ENCODE peak calls at places on chromosomes 7 and 10, in five cellular contexts. Z, C, U, T and H are unnamed samples.

GRCh38 chr10:80612261-80612660 is 74.6 kb downstream of the SH2D4B start:
- DNase-seq in U (no peak), T (no peak), Z (no peak), C (no peak), H (no peak)

GRCh38 chr10:132007681-132008080 is 26.0 kb upstream of the BNIP3 start:
- DNase-seq in Z (no peak), C (no peak), U (no peak), T (no peak), H (no peak)

GRCh38 chr10:121452581-121452980 is 145.7 kb downstream of the FGFR2 start:
- DNase-seq in U (no peak), Z (no peak), T (no peak), C (no peak), H (no peak)

GRCh38 chr10:111493024-111493625 is 416.3 kb downstream of the ADRA2A start:
- DNase-seq in U (no peak), Z (no peak), T (no peak), C (no peak), H (no peak)

GRCh38 chr7:99618726-99619125 is 2.0 kb downstream of the ZSCAN25 start:
- DNase-seq in C (no peak), U (no peak), Z (no peak), T (no peak), H (no peak)

GRCh38 chr7:141441837-141442627 is 109.2 kb upstream of the AGK start:
- DNase-seq in T (no peak), U (no peak), Z (no peak), C (no peak), H (no peak)

GRCh38 chr7:23161502-23161901 is 20.3 kb upstream of the NUP42 start:
- DNase-seq in T (no peak), C (no peak), U (no peak), Z (no peak), H (no peak)

GRCh38 chr10:47020491-47020890 is 109.3 kb downstream of the PTPN20 start:
- DNase-seq in C (peak), U (no peak), T (no peak), Z (no peak), H (no peak)

GRCh38 chr7:22670422-22670815 is 56.6 kb upstream of the IL6 start:
- DNase-seq in C (no peak), Z (no peak), U (no peak), T (no peak), H (no peak)

GRCh38 chr7:6323936-6324701 is 51.7 kb upstream of the CYTH3 start:
- DNase-seq in Z (no peak), U (no peak), C (no peak), T (no peak), H (no peak)

GRCh38 chr7:4931932-4932331 is 27.1 kb downstream of the MMD2 start:
- DNase-seq in Z (no peak), C (no peak), T (no peak), U (no peak), H (no peak)

GRCh38 chr10:34956756-34957155 is 133.4 kb downstream of the CUL2 start:
- DNase-seq in U (no peak), T (no peak), Z (no peak), C (no peak), H (no peak)

GRCh38 chr10:112767156-112767555 is 182.9 kb upstream of the TCF7L2 start:
- DNase-seq in C (no peak), U (no peak), Z (no peak), T (no peak), H (no peak)

GRCh38 chr10:103921750-103922195 is 3.8 kb upstream of the STN1 start:
- DNase-seq in Z (no peak), U (no peak), T (peak), C (no peak), H (no peak)

GRCh38 chr7:111012152-111012551 is 78.8 kb upstream of the LRRN3 start:
- DNase-seq in U (no peak), C (no peak), Z (no peak), T (no peak), H (no peak)

GRCh38 chr7:65951837-65952578 is 30.0 kb downstream of the GUSB start:
- DNase-seq in Z (no peak), C (no peak), U (no peak), T (peak), H (no peak)

GRCh38 chr7:118080947-118081346 is 103.0 kb upstream of the LSM8 start:
- DNase-seq in C (no peak), T (peak), U (no peak), Z (no peak), H (no peak)

GRCh38 chr7:91357379-91357778 is 93.1 kb downstream of the FZD1 start:
- DNase-seq in T (no peak), Z (no peak), C (no peak), U (no peak), H (no peak)

GRCh38 chr10:71888248-71888622 is 37.2 kb upstream of the PSAP start:
- DNase-seq in Z (no peak), T (no peak), C (no peak), U (no peak), H (no peak)

GRCh38 chr10:71891437-71891836 is 40.4 kb upstream of the PSAP start:
- DNase-seq in T (no peak), C (no peak), U (no peak), Z (no peak), H (no peak)

GRCh38 chr10:71889388-71889987 is 38.4 kb upstream of the PSAP start:
- DNase-seq in U (no peak), C (no peak), Z (no peak), T (no peak), H (no peak)

GRCh38 chr10:71888623-71889387 is 37.8 kb upstream of the PSAP start:
- DNase-seq in T (peak), Z (peak), U (peak), C (peak), H (peak)

DNA sequence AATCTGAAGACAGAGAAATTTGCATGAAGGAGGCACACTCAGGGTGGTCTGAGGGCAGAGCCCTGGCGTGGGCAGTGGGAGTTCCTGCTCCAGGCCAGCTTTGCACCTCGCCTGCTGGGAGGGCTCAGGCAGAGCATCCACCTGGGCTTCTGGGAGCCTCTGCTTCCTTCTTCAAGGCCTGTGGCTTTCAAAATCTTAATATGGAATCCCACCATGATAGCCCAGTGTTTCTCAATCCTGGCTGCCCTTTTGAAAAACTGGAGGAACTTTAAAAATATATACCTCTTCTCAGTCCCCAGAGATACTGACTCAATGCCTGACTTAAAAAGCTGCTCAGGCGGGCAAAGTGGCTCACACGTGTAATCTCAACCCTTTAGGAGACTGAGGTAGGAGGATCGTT is 36.7 kb upstream of the PSAP start:
- DNase-seq in T (no peak), C (no peak), Z (no peak), U (no peak), H (no peak)
- H3K4me3 ChIP-seq in T (no peak), C (no peak), Z (no peak), U (no peak), H (no peak)

DNA sequence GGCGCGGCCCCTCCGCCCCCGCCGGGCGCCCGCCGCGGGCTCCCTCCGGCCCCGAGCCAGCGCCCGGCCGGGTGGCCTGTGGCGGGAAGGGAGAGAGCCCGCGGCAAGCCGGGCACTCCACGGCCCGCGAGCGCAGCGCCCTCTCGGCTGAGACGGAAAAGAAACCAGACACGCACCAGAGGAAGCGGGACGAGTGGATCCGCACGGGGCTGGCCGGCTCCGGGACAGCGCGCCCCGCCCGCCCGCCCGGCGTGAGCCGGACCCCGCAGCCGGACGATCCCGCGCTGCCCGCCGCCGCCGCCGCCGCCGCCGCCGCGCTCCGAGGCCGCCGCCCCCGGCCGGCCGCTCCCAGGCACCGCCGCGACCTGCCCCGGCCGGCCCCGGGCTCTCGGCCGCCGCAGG is 300 bp downstream of the ARHGAP21 start:
- DNase-seq in Z (peak), U (no peak), C (no peak), T (peak), H (no peak)
- H3K4me3 ChIP-seq in Z (peak), U (peak), C (peak), T (peak), H (no peak)

DNA sequence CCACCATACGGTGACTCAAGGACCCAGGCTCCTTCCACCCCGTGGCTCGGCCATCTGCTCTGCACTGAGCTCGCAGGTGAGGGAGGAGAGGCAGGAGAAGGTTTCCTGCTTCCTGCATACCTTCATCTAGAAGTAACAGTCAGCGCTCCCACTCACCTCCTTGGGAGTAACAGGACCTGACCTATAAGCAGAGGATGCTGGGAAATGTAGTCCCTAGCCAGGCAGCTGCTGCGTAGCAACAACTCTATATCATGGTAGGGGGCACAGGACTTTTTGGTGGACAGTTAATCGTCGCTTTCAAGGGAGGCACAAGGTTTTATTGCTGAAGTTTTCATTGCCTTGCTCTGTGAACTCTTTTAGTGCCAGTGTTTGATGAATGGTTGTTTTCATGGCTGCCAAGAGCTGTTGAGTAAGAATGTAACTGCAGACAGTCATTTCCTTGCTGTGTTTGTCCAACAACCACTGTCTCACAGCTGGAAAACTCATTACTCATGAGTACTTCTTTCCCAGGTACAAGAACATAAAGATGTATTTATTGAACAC is 10.2 kb upstream of the ZFYVE27 start:
- DNase-seq in T (peak), U (no peak), Z (no peak), C (no peak), H (no peak)
- H3K4me3 ChIP-seq in T (no peak), U (no peak), Z (no peak), C (no peak), H (no peak)

GRCh38 chr10:29656451-29656992 is 21.8 kb upstream of the SVIL start:
- DNase-seq in U (no peak), T (no peak), C (no peak), Z (no peak), H (no peak)

GRCh38 chr10:29663718-29664117 is 28.9 kb upstream of the SVIL start:
- DNase-seq in Z (no peak), U (no peak), T (no peak), C (no peak), H (no peak)

GRCh38 chr10:29659770-29660097 is 25.0 kb upstream of the SVIL start:
- DNase-seq in U (no peak), C (no peak), T (no peak), Z (no peak), H (no peak)

GRCh38 chr10:29657719-29658274 is 23.0 kb upstream of the SVIL start:
- DNase-seq in C (no peak), Z (peak), U (no peak), T (no peak), H (no peak)

DNA sequence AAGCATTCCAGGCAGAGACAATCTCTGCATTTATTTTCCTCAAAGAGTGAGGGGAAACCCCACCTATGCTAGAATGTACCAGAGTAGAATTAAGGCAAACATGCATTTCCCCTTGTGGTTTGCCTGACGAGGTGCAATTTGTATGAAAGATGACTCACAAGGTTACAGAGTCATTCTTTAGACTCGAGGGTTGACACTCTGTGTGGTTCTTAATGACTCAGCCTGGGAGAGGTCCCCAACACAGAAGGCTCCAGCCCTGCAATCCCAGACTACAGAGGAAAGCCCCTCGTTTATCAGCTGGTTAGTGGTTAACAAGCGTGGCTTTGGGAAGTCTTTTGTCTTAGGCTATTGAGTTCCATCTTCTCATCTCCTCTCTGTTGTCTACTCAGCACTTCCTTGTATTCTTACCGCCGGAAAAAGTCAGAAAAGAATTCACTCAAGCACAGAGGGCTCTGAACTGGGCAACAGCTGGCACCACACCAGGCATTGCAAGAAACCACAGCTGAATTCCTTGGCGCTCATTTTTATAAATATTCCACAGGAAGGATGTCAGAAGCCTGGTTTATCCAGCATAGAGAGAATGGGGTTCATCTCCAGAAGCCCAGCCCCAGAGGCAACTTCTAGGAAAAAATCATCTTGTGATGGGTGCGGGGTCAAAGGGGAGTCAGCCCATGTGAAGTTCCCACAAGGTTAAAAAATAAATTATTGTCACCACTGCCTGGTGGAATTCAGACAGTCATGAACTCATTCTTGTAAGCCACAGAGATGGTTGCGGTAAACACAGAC is 24.4 kb upstream of the SVIL start:
- DNase-seq in C (peak), Z (peak), U (no peak), T (peak), H (peak)
- H3K4me3 ChIP-seq in C (no peak), Z (no peak), U (no peak), T (no peak), H (peak)

GRCh38 chr7:155435110-155435509 is 22.8 kb upstream of the EN2 start:
- DNase-seq in T (no peak), C (no peak), U (no peak), Z (no peak), H (no peak)
- H3K4me3 ChIP-seq in T (no peak), C (no peak), U (no peak), Z (no peak), H (no peak)

GRCh38 chr7:155803418-155804376 is 8.6 kb downstream of the SHH start:
- DNase-seq in U (no peak), Z (no peak), C (no peak), T (peak), H (peak)
- H3K4me3 ChIP-seq in U (peak), Z (no peak), C (peak), T (no peak), H (no peak)

GRCh38 chr10:133528296-133528844 is 1.2 kb downstream of the CYP2E1 start:
- DNase-seq in U (no peak), C (no peak), Z (no peak), T (no peak), H (no peak)
- H3K4me3 ChIP-seq in U (no peak), C (peak), Z (no peak), T (no peak), H (no peak)

GRCh38 chr10:126387931-126388911 is at the start of gene ADAM12:
- DNase-seq in C (peak), Z (no peak), T (no peak), U (no peak), H (peak)

GRCh38 chr10:126384269-126384873 is 3.9 kb downstream of the ADAM12 start:
- DNase-seq in C (no peak), Z (no peak), U (no peak), T (no peak), H (no peak)

GRCh38 chr10:126390324-126390723 is 2.0 kb upstream of the ADAM12 start:
- DNase-seq in C (no peak), U (no peak), Z (no peak), T (no peak), H (no peak)

GRCh38 chr10:126391162-126391880 is 3.0 kb upstream of the ADAM12 start:
- DNase-seq in T (no peak), C (no peak), Z (no peak), U (no peak), H (no peak)

GRCh38 chr10:126387041-126387908 is 1.0 kb downstream of the ADAM12 start:
- DNase-seq in U (peak), T (peak), Z (peak), C (peak), H (peak)
- H3K4me3 ChIP-seq in U (peak), T (peak), Z (no peak), C (peak), H (peak)

DNA sequence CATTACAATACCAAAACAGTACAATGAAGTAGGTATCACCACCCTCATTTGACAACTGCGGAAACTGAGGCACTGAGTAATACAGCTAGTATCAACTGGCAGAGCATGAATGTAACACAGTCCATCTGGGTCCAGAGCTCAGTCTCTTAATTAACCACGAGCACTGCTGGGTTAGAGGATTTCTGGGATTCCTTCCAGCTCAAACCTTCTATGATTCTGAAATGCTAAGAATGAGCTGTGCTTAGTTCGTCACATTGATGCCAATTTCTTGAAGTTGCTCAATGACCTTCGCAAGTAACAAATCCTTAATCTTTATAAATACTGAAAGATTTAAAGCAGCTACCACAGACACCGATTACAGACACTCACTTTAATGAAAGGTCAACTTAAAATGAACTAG is 62.5 kb downstream of the SGMS1 start:
- DNase-seq in T (no peak), C (no peak), U (no peak), Z (no peak), H (no peak)
- H3K4me3 ChIP-seq in T (no peak), C (no peak), U (no peak), Z (no peak), H (no peak)